ENCODE peak calls at places on chromosomes 6 and 20, in five cellular contexts. One of them, this sample, is unnamed.
A peak's percentile ranks its signal among the peaks of the same experiment; 100 is the strongest.

GRCh38 chr6:90975741-90976140 is 388.9 kb upstream of the MAP3K7 start:
- DNase-seq in ovary: no peak
- DNase-seq in A549: no peak
- DNase-seq in transverse colon: no peak
- DNase-seq in sigmoid colon: no peak
- DNase-seq in this sample: no peak

GRCh38 chr6:168098431-168098861 is 19.4 kb upstream of the FRMD1 start:
- DNase-seq in sigmoid colon: no peak
- DNase-seq in A549: no peak
- DNase-seq in transverse colon: no peak
- DNase-seq in ovary: no peak
- DNase-seq in this sample: no peak

GRCh38 chr6:154471609-154472362 is 38.7 kb downstream of the CNKSR3 start:
- DNase-seq in ovary: no peak
- DNase-seq in transverse colon: no peak
- DNase-seq in sigmoid colon: no peak
- DNase-seq in A549: no peak
- DNase-seq in this sample: no peak

GRCh38 chr6:138422861-138423260 is 18.8 kb downstream of the HEBP2 start:
- DNase-seq in ovary: no peak
- DNase-seq in transverse colon: no peak
- DNase-seq in A549: no peak
- DNase-seq in sigmoid colon: no peak
- DNase-seq in this sample: no peak

GRCh38 chr6:71392286-71392685 is 103.7 kb downstream of the OGFRL1 start:
- DNase-seq in sigmoid colon: no peak
- DNase-seq in A549: peak; percentile 36
- DNase-seq in ovary: no peak
- DNase-seq in transverse colon: no peak
- DNase-seq in this sample: no peak

GRCh38 chr20:13800728-13801134 is 15.9 kb downstream of the NDUFAF5 start:
- DNase-seq in sigmoid colon: peak; percentile 96
- DNase-seq in ovary: peak; percentile 66
- DNase-seq in A549: peak; percentile 47
- DNase-seq in transverse colon: peak; percentile 66
- DNase-seq in this sample: peak; percentile 49

GRCh38 chr6:135522975-135523692 is 25.6 kb upstream of the AHI1 start:
- DNase-seq in transverse colon: no peak
- DNase-seq in A549: peak; percentile 41
- DNase-seq in sigmoid colon: no peak
- DNase-seq in ovary: no peak
- DNase-seq in this sample: no peak

GRCh38 chr20:44973053-44973452 is 6.7 kb downstream of the STK4 start:
- DNase-seq in ovary: no peak
- DNase-seq in A549: no peak
- DNase-seq in sigmoid colon: no peak
- DNase-seq in transverse colon: no peak
- DNase-seq in this sample: no peak

GRCh38 chr6:2529217-2529719 is 221.5 kb downstream of the MYLK4 start:
- DNase-seq in sigmoid colon: no peak
- DNase-seq in ovary: no peak
- DNase-seq in transverse colon: no peak
- DNase-seq in A549: no peak
- DNase-seq in this sample: no peak

GRCh38 chr20:45510242-45510862 is 5.1 kb downstream of the SPINT3 start:
- DNase-seq in ovary: no peak
- DNase-seq in sigmoid colon: no peak
- DNase-seq in transverse colon: no peak
- DNase-seq in A549: no peak
- DNase-seq in this sample: no peak

GRCh38 chr6:12613819-12614218 is 102.7 kb upstream of the PHACTR1 start:
- DNase-seq in sigmoid colon: no peak
- DNase-seq in A549: no peak
- DNase-seq in transverse colon: no peak
- DNase-seq in ovary: no peak
- DNase-seq in this sample: no peak

GRCh38 chr6:52514514-52514913 is 62.3 kb downstream of the TRAM2 start:
- DNase-seq in A549: peak; percentile 55
- DNase-seq in transverse colon: no peak
- DNase-seq in sigmoid colon: peak; percentile 85
- DNase-seq in ovary: peak; percentile 77
- DNase-seq in this sample: peak; percentile 42

GRCh38 chr20:35174458-35175216 is 2.8 kb downstream of the PROCR start:
- DNase-seq in ovary: peak; percentile 34
- DNase-seq in transverse colon: peak; percentile 28
- DNase-seq in A549: peak; percentile 37
- DNase-seq in sigmoid colon: no peak
- DNase-seq in this sample: no peak

GRCh38 chr20:37886851-37887297 is 16.1 kb upstream of the VSTM2L start:
- DNase-seq in A549: no peak
- DNase-seq in sigmoid colon: no peak
- DNase-seq in ovary: no peak
- DNase-seq in transverse colon: no peak
- DNase-seq in this sample: no peak

GRCh38 chr6:53065266-53066058 is at the start of gene FBXO9:
- DNase-seq in sigmoid colon: peak; percentile 78
- DNase-seq in ovary: peak; percentile 59
- DNase-seq in transverse colon: peak; percentile 70
- DNase-seq in A549: peak; percentile 58
- DNase-seq in this sample: no peak

GRCh38 chr20:25310921-25311728 is 63.2 kb downstream of the PYGB start:
- DNase-seq in sigmoid colon: peak; percentile 56
- DNase-seq in transverse colon: peak; percentile 5
- DNase-seq in ovary: no peak
- DNase-seq in A549: no peak
- DNase-seq in this sample: peak; percentile 5

GRCh38 chr20:41135187-41135887 is 2.0 kb upstream of the PLCG1 start:
- DNase-seq in ovary: no peak
- DNase-seq in A549: peak; percentile 44
- DNase-seq in sigmoid colon: no peak
- DNase-seq in transverse colon: peak; percentile 60
- DNase-seq in this sample: no peak

GRCh38 chr20:24879875-24880274 is 69.2 kb upstream of the CST7 start:
- DNase-seq in sigmoid colon: peak; percentile 37
- DNase-seq in ovary: no peak
- DNase-seq in transverse colon: no peak
- DNase-seq in A549: no peak
- DNase-seq in this sample: no peak

GRCh38 chr6:48994811-48995210 is 468.2 kb downstream of the MMUT start:
- DNase-seq in A549: peak; percentile 5
- DNase-seq in sigmoid colon: no peak
- DNase-seq in ovary: no peak
- DNase-seq in transverse colon: no peak
- DNase-seq in this sample: no peak

GRCh38 chr6:127118505-127119360 is at the start of gene RSPO3:
- DNase-seq in transverse colon: peak; percentile 11
- DNase-seq in sigmoid colon: peak; percentile 73
- DNase-seq in ovary: peak; percentile 21
- DNase-seq in A549: peak; percentile 81
- DNase-seq in this sample: no peak

GRCh38 chr6:144953552-144954240 is 668.6 kb downstream of the UTRN start:
- DNase-seq in A549: peak; percentile 53
- DNase-seq in transverse colon: no peak
- DNase-seq in sigmoid colon: no peak
- DNase-seq in ovary: no peak
- DNase-seq in this sample: no peak

GRCh38 chr6:111952821-111953535 is 79.7 kb upstream of the FYN start:
- DNase-seq in ovary: no peak
- DNase-seq in A549: peak; percentile 8
- DNase-seq in sigmoid colon: no peak
- DNase-seq in transverse colon: no peak
- DNase-seq in this sample: no peak

GRCh38 chr6:155183095-155183494 is 80.7 kb upstream of the CLDN20 start:
- DNase-seq in transverse colon: no peak
- DNase-seq in A549: no peak
- DNase-seq in sigmoid colon: no peak
- DNase-seq in ovary: no peak
- DNase-seq in this sample: no peak

GRCh38 chr6:35463292-35463691 is 4.9 kb upstream of the RPL10A start:
- DNase-seq in sigmoid colon: no peak
- DNase-seq in transverse colon: no peak
- DNase-seq in ovary: no peak
- DNase-seq in A549: no peak
- DNase-seq in this sample: no peak

GRCh38 chr20:49747707-49748524 is 34.2 kb upstream of the B4GALT5 start:
- DNase-seq in transverse colon: peak; percentile 66
- DNase-seq in A549: peak; percentile 66
- DNase-seq in sigmoid colon: peak; percentile 97
- DNase-seq in ovary: peak; percentile 92
- DNase-seq in this sample: peak; percentile 72

GRCh38 chr20:63282946-63283345 is 10.0 kb upstream of the COL20A1 start:
- DNase-seq in ovary: no peak
- DNase-seq in transverse colon: no peak
- DNase-seq in sigmoid colon: no peak
- DNase-seq in A549: no peak
- DNase-seq in this sample: no peak

GRCh38 chr20:1418335-1418734 is 25.5 kb upstream of the FKBP1A start:
- DNase-seq in A549: no peak
- DNase-seq in transverse colon: no peak
- DNase-seq in ovary: no peak
- DNase-seq in sigmoid colon: no peak
- DNase-seq in this sample: no peak

GRCh38 chr6:36154286-36154685 is 24.0 kb downstream of the MAPK13 start:
- DNase-seq in ovary: no peak
- DNase-seq in sigmoid colon: no peak
- DNase-seq in A549: no peak
- DNase-seq in transverse colon: no peak
- DNase-seq in this sample: no peak

GRCh38 chr6:3284436-3284876 is 25.7 kb downstream of the PSMG4 start:
- DNase-seq in transverse colon: no peak
- DNase-seq in ovary: peak; percentile 27
- DNase-seq in sigmoid colon: peak; percentile 73
- DNase-seq in A549: no peak
- DNase-seq in this sample: no peak

GRCh38 chr20:8315639-8316573 is 183.8 kb downstream of the PLCB1 start:
- DNase-seq in ovary: no peak
- DNase-seq in A549: no peak
- DNase-seq in transverse colon: no peak
- DNase-seq in sigmoid colon: no peak
- DNase-seq in this sample: no peak

GRCh38 chr6:84623956-84624680 is 140.3 kb downstream of the TBX18 start:
- DNase-seq in A549: no peak
- DNase-seq in ovary: no peak
- DNase-seq in transverse colon: no peak
- DNase-seq in sigmoid colon: no peak
- DNase-seq in this sample: peak; percentile 26

GRCh38 chr20:5642155-5642981 is 107.8 kb upstream of the SHLD1 start:
- DNase-seq in ovary: no peak
- DNase-seq in sigmoid colon: peak; percentile 72
- DNase-seq in transverse colon: peak; percentile 42
- DNase-seq in A549: no peak
- DNase-seq in this sample: peak; percentile 36

GRCh38 chr20:6731951-6732580 is 35.4 kb upstream of the BMP2 start:
- DNase-seq in ovary: peak; percentile 58
- DNase-seq in A549: no peak
- DNase-seq in sigmoid colon: peak; percentile 83
- DNase-seq in transverse colon: peak; percentile 24
- DNase-seq in this sample: peak; percentile 53
- TF ChIP-seq EP300 in ovary: peak; percentile 29
- TF ChIP-seq EP300 in A549: no peak
- TF ChIP-seq EP300 in sigmoid colon: no peak
- TF ChIP-seq EP300 in transverse colon: no peak
- TF ChIP-seq EP300 in this sample: no peak

DNA sequence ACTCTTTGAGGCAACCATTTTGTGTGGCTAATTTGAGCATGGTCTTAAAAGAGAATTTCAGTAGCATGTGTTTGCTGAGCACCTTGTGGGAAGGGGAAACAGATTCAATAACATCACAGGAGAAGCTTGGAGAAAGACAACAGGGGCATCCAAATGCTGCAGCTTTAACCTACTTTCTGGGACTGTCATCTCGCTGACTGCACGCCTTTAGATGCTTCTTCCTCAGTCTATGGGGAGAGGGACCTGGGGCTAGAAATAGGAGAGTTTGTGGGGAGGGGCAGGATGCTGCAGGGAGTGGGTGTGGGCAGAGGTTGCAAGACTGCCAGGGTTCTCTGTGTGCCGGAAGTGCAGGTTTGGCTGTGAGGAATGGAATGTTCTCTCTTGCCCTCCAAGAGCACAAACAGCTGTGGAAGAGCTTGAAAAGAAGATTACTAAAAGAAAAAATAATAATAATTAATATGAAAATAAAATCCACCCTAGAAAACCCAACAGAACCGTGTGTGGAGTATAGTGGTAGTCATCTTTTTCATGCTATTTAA is 93.2 kb downstream of the FOXO3 start:
- DNase-seq in A549: no peak
- DNase-seq in transverse colon: no peak
- DNase-seq in ovary: peak; percentile 70
- DNase-seq in sigmoid colon: peak; percentile 85
- DNase-seq in this sample: peak; percentile 55
- TF ChIP-seq EP300 in A549: no peak
- TF ChIP-seq EP300 in transverse colon: peak; percentile 43
- TF ChIP-seq EP300 in ovary: no peak
- TF ChIP-seq EP300 in sigmoid colon: peak; percentile 94
- TF ChIP-seq EP300 in this sample: peak; percentile 89

DNA sequence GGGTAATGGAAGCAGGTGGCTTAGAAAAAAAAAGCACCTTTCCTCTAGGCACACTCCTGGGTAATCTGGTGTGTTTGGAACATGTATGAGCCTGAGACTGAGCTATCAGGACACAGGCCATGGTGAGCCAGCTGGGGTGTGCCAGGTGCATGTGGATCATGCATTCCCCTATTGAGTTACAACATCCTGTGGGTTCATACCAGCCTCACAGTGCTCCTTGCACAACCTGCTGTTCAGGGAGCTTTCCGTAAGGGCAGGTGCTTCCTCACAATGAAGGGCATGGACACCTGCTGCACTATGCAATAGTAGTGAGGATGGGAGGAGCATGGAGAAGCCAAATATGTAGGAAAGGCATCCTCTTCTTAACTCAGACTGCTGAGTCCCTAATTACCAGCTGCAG is 197.2 kb upstream of the SUPT3H start:
- DNase-seq in ovary: no peak
- DNase-seq in sigmoid colon: no peak
- DNase-seq in transverse colon: no peak
- DNase-seq in A549: no peak
- DNase-seq in this sample: no peak
- TF ChIP-seq EP300 in ovary: no peak
- TF ChIP-seq EP300 in sigmoid colon: no peak
- TF ChIP-seq EP300 in transverse colon: no peak
- TF ChIP-seq EP300 in A549: no peak
- TF ChIP-seq EP300 in this sample: no peak

GRCh38 chr20:39911497-39911896 is 777.5 kb downstream of the MAFB start:
- DNase-seq in A549: no peak
- DNase-seq in sigmoid colon: no peak
- DNase-seq in ovary: no peak
- DNase-seq in transverse colon: no peak
- DNase-seq in this sample: no peak

GRCh38 chr20:39913274-39913673 is 775.8 kb downstream of the MAFB start:
- DNase-seq in ovary: no peak
- DNase-seq in A549: no peak
- DNase-seq in transverse colon: no peak
- DNase-seq in sigmoid colon: no peak
- DNase-seq in this sample: no peak

GRCh38 chr20:39910536-39910935 is 778.5 kb downstream of the MAFB start:
- DNase-seq in sigmoid colon: peak; percentile 70
- DNase-seq in A549: no peak
- DNase-seq in transverse colon: peak; percentile 10
- DNase-seq in ovary: no peak
- DNase-seq in this sample: peak; percentile 39

GRCh38 chr20:39904713-39905112 is 784.3 kb downstream of the MAFB start:
- DNase-seq in A549: no peak
- DNase-seq in ovary: no peak
- DNase-seq in transverse colon: no peak
- DNase-seq in sigmoid colon: no peak
- DNase-seq in this sample: peak; percentile 32

GRCh38 chr20:39909447-39909846 is 779.6 kb downstream of the MAFB start:
- DNase-seq in sigmoid colon: peak; percentile 72
- DNase-seq in A549: no peak
- DNase-seq in ovary: no peak
- DNase-seq in transverse colon: peak; percentile 10
- DNase-seq in this sample: peak; percentile 24
- TF ChIP-seq EP300 in sigmoid colon: no peak
- TF ChIP-seq EP300 in A549: no peak
- TF ChIP-seq EP300 in ovary: no peak
- TF ChIP-seq EP300 in transverse colon: no peak
- TF ChIP-seq EP300 in this sample: peak; percentile 66

This sample was measured in tibial nerve.